ENCODE peak calls at places on chromosomes 13 and 19, in six cellular contexts. One of them, this sample, is unnamed.

GRCh38 chr19:40521276-40521675 is 54.5 kb downstream of the SPTBN4 start:
- DNase-seq in IMR-90: peak
- DNase-seq in breast epithelium: no peak
- DNase-seq in mucosa of descending colon: no peak
- DNase-seq in NB4: peak
- DNase-seq in aorta: no peak
- DNase-seq in this sample: no peak

GRCh38 chr19:38792250-38793111 is 3.5 kb downstream of the LGALS7B start:
- DNase-seq in IMR-90: no peak
- DNase-seq in aorta: peak
- DNase-seq in NB4: no peak
- DNase-seq in mucosa of descending colon: peak
- DNase-seq in breast epithelium: no peak
- DNase-seq in this sample: peak

GRCh38 chr13:94431569-94431968 is 47.9 kb downstream of the DCT start:
- DNase-seq in aorta: no peak
- DNase-seq in breast epithelium: no peak
- DNase-seq in mucosa of descending colon: no peak
- DNase-seq in IMR-90: peak
- DNase-seq in NB4: no peak
- DNase-seq in this sample: no peak

GRCh38 chr13:35621989-35622388 is 145.5 kb upstream of the MAB21L1 start:
- DNase-seq in aorta: no peak
- DNase-seq in mucosa of descending colon: no peak
- DNase-seq in IMR-90: peak
- DNase-seq in breast epithelium: no peak
- DNase-seq in NB4: no peak
- DNase-seq in this sample: no peak

GRCh38 chr13:46354143-46355087 is 32.6 kb downstream of the RUBCNL start:
- DNase-seq in IMR-90: peak
- DNase-seq in breast epithelium: no peak
- DNase-seq in NB4: peak
- DNase-seq in mucosa of descending colon: no peak
- DNase-seq in aorta: no peak
- DNase-seq in this sample: no peak

GRCh38 chr13:114019367-114019766 is 45.5 kb upstream of the C13orf46 start:
- DNase-seq in NB4: peak
- DNase-seq in breast epithelium: no peak
- DNase-seq in IMR-90: no peak
- DNase-seq in aorta: no peak
- DNase-seq in mucosa of descending colon: no peak
- DNase-seq in this sample: no peak

GRCh38 chr19:48393559-48394330 is at the start of gene GRIN2D:
- DNase-seq in aorta: no peak
- DNase-seq in mucosa of descending colon: peak
- DNase-seq in IMR-90: peak
- DNase-seq in NB4: peak
- DNase-seq in breast epithelium: no peak
- DNase-seq in this sample: no peak

GRCh38 chr13:102900193-102900608 is 54.4 kb downstream of the ERCC5 start:
- DNase-seq in aorta: no peak
- DNase-seq in IMR-90: no peak
- DNase-seq in mucosa of descending colon: no peak
- DNase-seq in breast epithelium: no peak
- DNase-seq in NB4: no peak
- DNase-seq in this sample: no peak

GRCh38 chr13:35714588-35714987 is 238.1 kb upstream of the MAB21L1 start:
- DNase-seq in IMR-90: no peak
- DNase-seq in NB4: no peak
- DNase-seq in mucosa of descending colon: no peak
- DNase-seq in aorta: no peak
- DNase-seq in breast epithelium: no peak
- DNase-seq in this sample: no peak

GRCh38 chr13:39167018-39167417 is 128.8 kb downstream of the NHLRC3 start:
- DNase-seq in breast epithelium: no peak
- DNase-seq in IMR-90: no peak
- DNase-seq in NB4: no peak
- DNase-seq in mucosa of descending colon: no peak
- DNase-seq in aorta: no peak
- DNase-seq in this sample: no peak

GRCh38 chr19:18865973-18866799 is 29.8 kb downstream of the CERS1 start:
- DNase-seq in NB4: peak
- DNase-seq in breast epithelium: no peak
- DNase-seq in IMR-90: peak
- DNase-seq in aorta: no peak
- DNase-seq in mucosa of descending colon: no peak
- DNase-seq in this sample: peak

DNA sequence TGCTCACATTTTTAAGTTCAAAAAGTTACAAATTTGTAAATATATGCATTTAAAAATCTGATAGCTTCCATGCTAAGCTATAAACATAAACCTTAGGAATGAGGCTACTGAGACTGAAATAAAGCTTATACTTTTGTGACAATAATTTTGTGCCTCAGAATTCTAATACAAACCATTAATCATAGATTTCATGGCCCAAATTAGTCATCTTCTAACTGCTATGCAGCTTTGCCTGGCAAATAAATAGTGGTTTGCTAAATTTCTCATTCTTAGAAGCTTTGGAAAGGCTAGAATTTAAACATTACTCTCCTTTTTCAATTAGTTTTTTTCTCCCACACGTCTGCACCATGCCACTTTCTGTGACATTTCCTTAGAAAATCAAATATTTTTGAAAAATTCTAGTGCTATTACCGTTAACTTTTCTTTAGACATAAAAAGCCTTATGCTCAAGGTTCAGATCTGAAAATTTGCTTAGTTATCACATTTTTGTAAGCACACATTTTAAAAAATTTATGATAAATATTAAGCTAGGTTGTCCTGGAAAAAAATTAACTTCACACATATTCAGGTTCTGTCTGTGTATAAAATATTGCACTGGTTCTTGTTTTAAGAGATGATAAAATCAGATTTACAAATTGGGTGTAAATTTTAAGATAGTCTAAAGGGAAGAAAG is 46.9 kb downstream of the FNDC3A start:
- DNase-seq in breast epithelium: no peak
- DNase-seq in mucosa of descending colon: no peak
- DNase-seq in IMR-90: peak
- DNase-seq in NB4: no peak
- DNase-seq in aorta: no peak
- DNase-seq in this sample: no peak
- H3K4me3 ChIP-seq in breast epithelium: no peak
- H3K4me3 ChIP-seq in mucosa of descending colon: no peak
- H3K4me3 ChIP-seq in IMR-90: no peak
- H3K4me3 ChIP-seq in NB4: no peak
- H3K4me3 ChIP-seq in aorta: no peak
- H3K4me3 ChIP-seq in this sample: no peak

GRCh38 chr19:57327993-57328392 is 7.7 kb downstream of the ZNF543 start:
- DNase-seq in NB4: no peak
- DNase-seq in IMR-90: no peak
- DNase-seq in mucosa of descending colon: no peak
- DNase-seq in aorta: no peak
- DNase-seq in breast epithelium: no peak
- DNase-seq in this sample: no peak
- H3K4me3 ChIP-seq in NB4: no peak
- H3K4me3 ChIP-seq in IMR-90: no peak
- H3K4me3 ChIP-seq in mucosa of descending colon: no peak
- H3K4me3 ChIP-seq in aorta: no peak
- H3K4me3 ChIP-seq in breast epithelium: no peak
- H3K4me3 ChIP-seq in this sample: no peak

GRCh38 chr19:3357731-3358391 is 8.5 kb upstream of the NFIC start:
- DNase-seq in NB4: peak
- DNase-seq in IMR-90: no peak
- DNase-seq in breast epithelium: no peak
- DNase-seq in mucosa of descending colon: peak
- DNase-seq in aorta: no peak
- DNase-seq in this sample: peak
- H3K4me3 ChIP-seq in NB4: no peak
- H3K4me3 ChIP-seq in IMR-90: no peak
- H3K4me3 ChIP-seq in breast epithelium: peak
- H3K4me3 ChIP-seq in mucosa of descending colon: no peak
- H3K4me3 ChIP-seq in aorta: no peak
- H3K4me3 ChIP-seq in this sample: peak

GRCh38 chr13:70905035-70905434 is 796.8 kb upstream of the KLHL1 start:
- DNase-seq in NB4: no peak
- DNase-seq in aorta: no peak
- DNase-seq in mucosa of descending colon: no peak
- DNase-seq in IMR-90: no peak
- DNase-seq in breast epithelium: no peak
- DNase-seq in this sample: no peak
- H3K4me3 ChIP-seq in NB4: no peak
- H3K4me3 ChIP-seq in aorta: no peak
- H3K4me3 ChIP-seq in mucosa of descending colon: no peak
- H3K4me3 ChIP-seq in IMR-90: no peak
- H3K4me3 ChIP-seq in breast epithelium: no peak
- H3K4me3 ChIP-seq in this sample: no peak

DNA sequence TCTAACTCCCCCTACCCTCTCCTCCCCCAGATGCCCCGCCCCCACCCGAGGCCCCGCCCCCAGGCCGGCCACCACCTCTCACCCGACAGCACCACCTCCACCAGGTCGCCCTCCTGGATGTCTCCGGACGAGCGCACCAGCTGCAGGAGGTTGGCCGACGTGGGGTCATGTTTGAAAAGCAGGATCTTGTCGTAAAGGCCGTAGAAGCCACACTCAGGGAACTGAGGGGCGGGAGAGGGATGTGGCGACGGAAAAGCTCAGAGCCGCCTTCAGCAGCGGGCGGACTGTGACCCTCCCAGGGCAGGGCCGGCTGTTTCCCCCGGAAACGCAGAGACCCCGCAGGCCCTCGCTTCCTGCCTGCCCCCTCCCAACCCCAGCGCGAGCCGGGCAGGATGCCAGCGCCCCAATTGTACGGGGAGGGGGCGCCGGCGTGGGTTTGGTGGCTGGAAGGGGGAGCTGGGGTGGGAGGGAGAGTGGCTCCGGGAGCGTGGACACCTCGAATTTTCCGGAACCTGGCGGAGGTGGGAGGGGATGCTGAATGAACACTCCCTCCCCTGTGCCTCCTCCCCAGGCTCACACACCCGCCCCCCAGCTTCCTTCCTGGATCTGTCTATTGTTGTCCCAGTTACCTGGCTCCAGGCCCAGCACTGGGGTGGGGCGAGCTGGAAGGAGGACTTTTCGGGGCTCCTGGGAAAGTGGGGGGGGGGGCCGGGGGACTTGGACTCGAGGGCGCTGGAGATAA is 3.0 kb downstream of the PRKD2 start:
- DNase-seq in IMR-90: peak
- DNase-seq in NB4: no peak
- DNase-seq in aorta: peak
- DNase-seq in mucosa of descending colon: peak
- DNase-seq in breast epithelium: peak
- DNase-seq in this sample: peak
- H3K4me3 ChIP-seq in IMR-90: peak
- H3K4me3 ChIP-seq in NB4: no peak
- H3K4me3 ChIP-seq in aorta: peak
- H3K4me3 ChIP-seq in mucosa of descending colon: peak
- H3K4me3 ChIP-seq in breast epithelium: peak
- H3K4me3 ChIP-seq in this sample: peak

GRCh38 chr13:28714651-28715050 is 4.1 kb downstream of the SLC46A3 start:
- DNase-seq in mucosa of descending colon: no peak
- DNase-seq in breast epithelium: no peak
- DNase-seq in NB4: no peak
- DNase-seq in IMR-90: no peak
- DNase-seq in aorta: no peak
- DNase-seq in this sample: no peak

GRCh38 chr13:28718186-28718537 is 608 bp downstream of the SLC46A3 start:
- DNase-seq in NB4: peak
- DNase-seq in IMR-90: peak
- DNase-seq in aorta: no peak
- DNase-seq in breast epithelium: no peak
- DNase-seq in mucosa of descending colon: no peak
- DNase-seq in this sample: no peak

GRCh38 chr13:28718538-28719226 is at the start of gene SLC46A3:
- DNase-seq in NB4: peak
- DNase-seq in mucosa of descending colon: peak
- DNase-seq in breast epithelium: peak
- DNase-seq in aorta: peak
- DNase-seq in IMR-90: peak
- DNase-seq in this sample: peak

GRCh38 chr13:28717170-28717569 is 1.6 kb downstream of the SLC46A3 start:
- DNase-seq in breast epithelium: no peak
- DNase-seq in aorta: no peak
- DNase-seq in NB4: no peak
- DNase-seq in mucosa of descending colon: no peak
- DNase-seq in IMR-90: no peak
- DNase-seq in this sample: no peak

DNA sequence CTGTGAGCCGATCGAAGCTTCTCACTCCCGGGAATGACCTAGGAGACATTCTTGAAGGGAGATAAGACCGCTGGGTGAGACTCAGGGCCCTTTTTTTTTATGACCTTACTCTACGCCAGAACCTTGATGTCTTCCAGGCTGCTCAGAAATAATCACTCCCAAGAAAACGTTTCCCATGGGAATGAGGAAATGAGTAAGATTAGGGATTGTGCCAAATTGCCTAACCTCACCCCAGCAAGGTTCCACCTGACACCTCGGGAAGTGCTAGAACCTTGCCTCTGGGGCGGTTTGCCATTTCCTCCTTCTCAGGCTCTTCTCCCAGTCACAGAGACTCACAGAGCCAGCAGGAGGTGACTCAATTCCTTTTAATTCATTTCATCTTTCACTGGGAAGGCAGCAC is 2.3 kb downstream of the SLC46A3 start:
- DNase-seq in breast epithelium: no peak
- DNase-seq in NB4: no peak
- DNase-seq in mucosa of descending colon: peak
- DNase-seq in aorta: no peak
- DNase-seq in IMR-90: peak
- DNase-seq in this sample: no peak
- H3K4me3 ChIP-seq in breast epithelium: no peak
- H3K4me3 ChIP-seq in NB4: no peak
- H3K4me3 ChIP-seq in mucosa of descending colon: no peak
- H3K4me3 ChIP-seq in aorta: no peak
- H3K4me3 ChIP-seq in IMR-90: no peak
- H3K4me3 ChIP-seq in this sample: no peak

GRCh38 chr19:10655457-10656312 is 1.5 kb downstream of the ILF3 start:
- DNase-seq in aorta: no peak
- DNase-seq in NB4: peak
- DNase-seq in breast epithelium: no peak
- DNase-seq in mucosa of descending colon: no peak
- DNase-seq in IMR-90: peak
- DNase-seq in this sample: no peak
- H3K4me3 ChIP-seq in aorta: peak
- H3K4me3 ChIP-seq in NB4: peak
- H3K4me3 ChIP-seq in breast epithelium: peak
- H3K4me3 ChIP-seq in mucosa of descending colon: no peak
- H3K4me3 ChIP-seq in IMR-90: peak
- H3K4me3 ChIP-seq in this sample: peak

This sample was measured in spleen.